ENCODE peak calls at places on chromosomes 4 and X, in four cellular contexts. A is GM12891, E is K562, P is GM12878. Y is an unnamed sample.

GRCh38 chr4:74428278-74428677 is 16.7 kb upstream of the AREG start:
- DNase-seq in A (no peak), P (no peak), E (no peak), Y (no peak)

GRCh38 chrX:15334561-15334960 is 762 bp downstream of the PIGA start:
- DNase-seq in E (peak), P (no peak), A (no peak), Y (no peak)

GRCh38 chrX:69988955-69989394 is 60.8 kb downstream of the AWAT2 start:
- DNase-seq in E (no peak), A (no peak), P (no peak), Y (no peak)

GRCh38 chrX:46587753-46588171 is 14.2 kb downstream of the CHST7 start:
- DNase-seq in P (no peak), E (no peak), A (no peak), Y (no peak)

GRCh38 chrX:100410083-100410590 is at the start of gene PCDH19:
- DNase-seq in E (no peak), A (no peak), P (no peak), Y (no peak)

GRCh38 chr4:117331817-117332216 is 246.4 kb upstream of the TRAM1L1 start:
- DNase-seq in P (no peak), A (no peak), E (no peak), Y (no peak)

GRCh38 chr4:189096717-189097116 is 844.0 kb upstream of the FRG1 start:
- DNase-seq in A (no peak), P (no peak), E (peak), Y (no peak)

GRCh38 chrX:110003167-110004156 is 548 bp downstream of the TMEM164 start:
- DNase-seq in P (no peak), A (no peak), E (peak), Y (peak)

GRCh38 chr4:72094054-72094780 is 62.4 kb downstream of the NPFFR2 start:
- DNase-seq in P (no peak), E (no peak), A (no peak), Y (no peak)

GRCh38 chr4:3250956-3251690 is 2.2 kb downstream of the MSANTD1 start:
- DNase-seq in A (no peak), E (no peak), P (no peak), Y (no peak)

GRCh38 chrX:11053351-11053750 is 57.8 kb upstream of the HCCS start:
- DNase-seq in P (no peak), A (no peak), E (no peak), Y (no peak)

GRCh38 chrX:154469880-154470279 is 9.2 kb downstream of the LAGE3 start:
- DNase-seq in E (no peak), P (no peak), A (no peak), Y (no peak)

DNA sequence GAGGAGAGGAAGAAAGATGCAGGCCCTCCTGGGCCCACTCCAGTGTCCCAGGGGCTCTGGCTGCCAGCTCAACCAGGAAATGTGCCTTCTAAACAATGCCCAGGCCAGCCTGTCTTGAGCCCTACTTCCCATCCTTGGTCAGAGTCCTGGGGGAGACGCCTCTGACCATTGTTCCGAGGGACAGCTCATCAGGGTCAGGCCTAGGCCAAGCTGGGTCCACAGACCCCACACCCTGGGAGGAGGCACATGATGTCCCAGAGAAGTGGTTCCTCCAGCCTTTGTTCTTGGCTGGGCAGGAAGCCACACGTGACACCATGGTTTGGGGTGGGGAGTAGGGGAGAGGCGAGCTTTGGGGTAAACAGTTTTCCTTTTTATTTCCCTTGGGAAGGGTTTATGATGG is 102.5 kb downstream of the EFNB1 start:
- DNase-seq in P (no peak), E (no peak), A (no peak), Y (no peak)
- TF ChIP-seq SPI1 in P (no peak), E (no peak), A (no peak), Y (no peak)

DNA sequence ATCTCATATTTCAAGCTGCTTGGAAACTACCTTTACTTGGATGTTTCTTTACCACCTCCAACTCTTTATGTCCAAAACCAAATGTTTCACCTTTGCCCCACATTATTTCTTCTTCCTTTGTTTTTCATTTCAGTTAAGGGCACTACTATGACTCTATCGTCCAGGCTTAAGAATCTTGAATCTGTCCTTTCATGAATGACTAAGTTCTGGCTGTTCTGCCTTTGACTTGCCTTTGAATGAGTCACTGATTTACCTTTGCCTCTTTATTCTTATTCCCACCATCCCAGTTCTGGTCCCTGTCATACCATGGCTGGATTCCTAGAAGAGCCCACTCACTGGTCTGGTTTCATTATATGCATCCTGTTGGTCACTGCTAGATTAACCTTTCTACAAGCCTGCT is 30.6 kb upstream of the PLAC1 start:
- DNase-seq in P (no peak), A (no peak), E (no peak), Y (no peak)
- TF ChIP-seq SPI1 in P (no peak), A (no peak), E (no peak), Y (no peak)

DNA sequence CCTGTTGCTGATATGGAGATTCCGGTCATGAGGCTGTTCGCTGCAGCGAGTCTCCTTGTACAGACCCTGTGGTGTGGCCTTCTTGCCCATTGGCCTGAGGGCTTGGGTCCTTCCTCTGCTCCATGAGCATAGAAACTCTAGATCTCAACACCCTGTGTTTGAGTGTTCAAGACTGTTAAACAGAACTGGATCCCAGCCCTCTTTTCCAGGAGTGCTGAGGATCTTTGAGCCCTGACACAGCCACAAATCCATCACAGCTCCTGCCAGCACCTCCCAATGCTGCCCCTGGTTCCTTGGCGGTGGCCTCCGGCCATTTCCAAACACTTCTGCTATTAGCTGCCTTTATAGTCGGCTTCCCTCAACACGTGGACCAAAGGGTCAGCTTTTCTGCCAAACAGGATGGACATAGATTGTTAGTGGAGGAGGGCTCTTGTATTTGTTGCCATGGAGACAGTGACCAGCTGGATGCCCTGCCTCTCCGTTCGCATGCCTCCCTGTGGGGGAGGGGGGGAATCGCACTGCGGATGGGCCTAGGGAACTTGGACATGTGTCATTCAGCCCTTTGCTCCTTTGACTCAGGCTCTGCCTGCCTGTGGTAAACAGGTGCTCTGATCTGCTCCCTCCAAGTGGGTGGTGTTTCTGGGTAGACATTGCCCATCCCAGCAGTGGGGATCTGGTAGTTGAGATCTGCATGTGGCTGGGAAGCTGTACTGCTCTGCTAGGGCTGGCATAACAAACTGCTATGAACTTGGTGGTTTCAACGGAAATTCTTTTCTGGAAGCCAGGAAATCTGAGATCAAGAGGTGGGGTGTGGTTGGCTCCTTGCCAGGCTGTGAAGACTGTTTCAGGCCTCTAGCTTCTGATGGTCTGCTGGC is 6.9 kb upstream of the WDR1 start:
- DNase-seq in E (no peak), P (no peak), A (no peak), Y (no peak)
- TF ChIP-seq SPI1 in E (no peak), P (no peak), A (no peak), Y (no peak)

GRCh38 chr4:101346562-101347266 is 612 bp downstream of the PPP3CA start:
- DNase-seq in P (no peak), A (peak), E (peak), Y (peak)

GRCh38 chr4:101346312-101346561 is 1.1 kb downstream of the PPP3CA start:
- DNase-seq in E (no peak), P (no peak), A (peak), Y (peak)

GRCh38 chr4:101348367-101348827 is 1.1 kb upstream of the PPP3CA start:
- DNase-seq in E (no peak), A (no peak), P (no peak), Y (peak)

GRCh38 chr4:101347267-101347556 is at the start of gene PPP3CA:
- DNase-seq in E (no peak), P (no peak), A (no peak), Y (no peak)

GRCh38 chr4:101347557-101348366 is 436 bp upstream of the PPP3CA start:
- DNase-seq in A (peak), E (peak), P (peak), Y (peak)
- TF ChIP-seq SPI1 in A (no peak), E (no peak), P (no peak), Y (peak)

DNA sequence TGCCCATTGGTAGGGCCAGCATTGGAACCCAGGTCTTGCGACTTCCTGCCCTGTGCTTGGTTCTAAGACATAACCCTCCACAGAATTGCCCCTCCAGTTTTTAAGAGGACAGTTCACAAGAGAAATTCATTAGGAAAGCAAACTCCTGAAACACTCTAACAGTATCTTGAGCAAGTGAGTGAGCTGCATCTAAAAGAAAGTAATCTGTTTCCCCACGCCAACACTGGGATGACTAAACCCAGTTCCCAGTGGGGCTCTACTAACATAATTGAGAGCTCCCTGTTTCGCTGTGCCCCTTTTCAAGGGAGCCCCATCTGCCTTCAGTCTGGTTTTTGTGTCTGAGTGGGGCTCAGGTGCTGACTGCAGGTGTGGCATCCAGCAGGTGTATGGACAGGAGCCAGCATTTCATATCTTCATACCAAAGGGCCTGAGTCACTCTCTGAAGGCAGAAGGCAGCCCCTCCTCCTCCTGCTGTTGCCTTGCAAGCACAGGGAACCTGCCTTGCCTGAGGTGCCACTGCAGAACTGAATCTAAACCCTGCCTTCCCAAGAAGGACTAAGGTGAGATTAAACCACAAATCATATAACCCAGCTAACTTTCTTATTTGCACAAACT is 8.0 kb downstream of the AMOT start:
- DNase-seq in E (no peak), A (no peak), P (no peak), Y (no peak)
- TF ChIP-seq SPI1 in E (no peak), A (no peak), P (no peak), Y (no peak)

Y was measured in HL-60.